ENCODE peak calls at places on chromosomes 5 and 9, in ten cellular contexts. Q, V, G, Z, A, N, E, J, X and D are unnamed samples.

GRCh38 chr5:56003633-56004032 is 8.9 kb upstream of the IL6ST start:
- DNase-seq in Q (no peak), N (no peak), E (no peak), A (no peak), X (no peak), G (no peak), V (no peak), J (no peak), Z (no peak), D (no peak)

GRCh38 chr9:137441289-137441934 is at the start of gene ENTPD8:
- DNase-seq in E (peak; percentile 60), X (no peak), Q (peak; percentile 95), G (peak; percentile 93), J (peak; percentile 99), Z (peak; percentile 87), V (peak; percentile 89), N (no peak), A (no peak), D (peak; percentile 26)

GRCh38 chr9:91222457-91222856 is 139.3 kb downstream of the AUH start:
- DNase-seq in E (no peak), G (no peak), X (no peak), Z (no peak), V (no peak), N (no peak), Q (no peak), J (no peak), A (no peak), D (no peak)

GRCh38 chr9:123360161-123361085 is 4.4 kb downstream of the CRB2 start:
- DNase-seq in N (no peak), E (peak; percentile 84), X (peak; percentile 35), A (no peak), Q (peak; percentile 100), Z (peak; percentile 98), V (peak; percentile 87), G (peak; percentile 88), J (peak; percentile 100), D (no peak)

GRCh38 chr5:158967566-158967965 is 132.2 kb downstream of the EBF1 start:
- DNase-seq in E (no peak), Z (no peak), V (no peak), J (no peak), Q (no peak), N (no peak), X (no peak), G (no peak), A (peak; percentile 10), D (no peak)

GRCh38 chr5:29758986-29759421 is 1434.5 kb upstream of the CDH6 start:
- DNase-seq in Z (peak; percentile 64), N (no peak), V (no peak), G (no peak), X (no peak), E (no peak), A (no peak), Q (peak; percentile 45), J (no peak), D (no peak)

GRCh38 chr9:438961-439768 is 224.5 kb downstream of the DOCK8 start:
- DNase-seq in A (no peak), Z (no peak), E (no peak), N (peak; percentile 10), V (no peak), G (peak; percentile 54), Q (no peak), X (no peak), J (no peak), D (no peak)

GRCh38 chr9:76456202-76456926 is 2.6 kb upstream of the GCNT1 start:
- DNase-seq in J (peak; percentile 77), G (peak; percentile 76), Q (peak; percentile 14), X (peak; percentile 17), E (peak; percentile 63), V (peak; percentile 75), Z (peak; percentile 40), A (peak; percentile 60), N (no peak), D (no peak)

GRCh38 chr9:98550206-98550820 is 158.4 kb downstream of the GABBR2 start:
- DNase-seq in Z (no peak), G (no peak), X (no peak), N (no peak), A (peak; percentile 91), E (no peak), V (no peak), J (no peak), Q (no peak), D (no peak)

GRCh38 chr9:1726993-1727759 is 288.0 kb upstream of the SMARCA2 start:
- DNase-seq in E (no peak), X (peak; percentile 5), J (peak; percentile 35), Q (no peak), N (no peak), Z (peak; percentile 42), G (no peak), V (no peak), A (no peak), D (no peak)

GRCh38 chr5:10442581-10442980 is 902 bp downstream of the ROPN1L start:
- DNase-seq in Q (no peak), G (no peak), E (no peak), Z (no peak), A (no peak), V (no peak), N (no peak), X (no peak), J (peak; percentile 18), D (no peak)

GRCh38 chr9:8660383-8660782 is 860.8 kb upstream of the DMAC1 start:
- DNase-seq in Z (no peak), A (peak; percentile 75), J (no peak), E (peak; percentile 59), V (peak; percentile 45), N (peak; percentile 66), Q (no peak), X (no peak), G (no peak), D (peak; percentile 38)

GRCh38 chr5:54135042-54135441 is 175.3 kb downstream of the ARL15 start:
- DNase-seq in G (no peak), J (no peak), E (no peak), Z (no peak), V (no peak), A (peak; percentile 33), X (no peak), Q (no peak), N (no peak), D (no peak)

GRCh38 chr5:54136666-54137440 is 173.5 kb downstream of the ARL15 start:
- DNase-seq in E (no peak), N (no peak), G (no peak), A (no peak), V (no peak), X (no peak), Z (no peak), J (no peak), Q (no peak), D (no peak)

DNA sequence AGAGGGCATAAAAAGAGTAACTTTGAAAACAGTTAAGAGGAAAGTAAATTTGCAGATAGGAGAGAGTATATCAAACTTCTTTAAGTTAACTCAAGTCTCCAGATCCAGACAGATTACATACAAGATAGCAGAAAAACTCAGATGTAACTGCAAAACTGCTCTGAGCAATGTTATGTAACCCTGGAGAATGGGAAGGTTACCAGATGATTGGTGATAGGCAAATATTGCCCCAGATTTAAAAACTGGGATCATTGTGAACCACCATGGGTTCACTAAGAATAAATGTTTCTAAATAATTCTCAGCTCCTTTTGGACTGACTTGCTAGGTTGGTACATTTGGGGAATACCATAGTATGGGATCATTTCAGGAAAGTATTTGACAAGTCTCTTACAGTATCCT is 176.5 kb downstream of the ARL15 start:
- DNase-seq in Z (no peak), E (no peak), X (no peak), V (no peak), G (no peak), A (no peak), Q (no peak), N (no peak), J (no peak), D (no peak)
- H3K36me3 ChIP-seq in Z (no peaks in the 10 kb centered on the region), E (no peaks in the 10 kb centered on the region), X (no peaks in the 10 kb centered on the region), V (no peaks in the 10 kb centered on the region), G (no peaks in the 10 kb centered on the region), A (no peaks in the 10 kb centered on the region), Q (no peaks in the 10 kb centered on the region), N (no peaks in the 10 kb centered on the region), J (no peaks in the 10 kb centered on the region), D (no peaks in the 10 kb centered on the region)

GRCh38 chr5:16461026-16461425 is 4.6 kb downstream of the ZNF622 start:
- DNase-seq in G (no peak), Z (no peak), J (no peak), V (no peak), N (no peak), Q (no peak), E (no peak), X (no peak), A (peak; percentile 76), D (no peak)
- H3K36me3 ChIP-seq in G (peaks cover 5% of the 10 kb centered on the region), Z (peaks cover 11% of the 10 kb centered on the region), J (peaks cover 18% of the 10 kb centered on the region), V (no peaks in the 10 kb centered on the region), N (no peaks in the 10 kb centered on the region), Q (peaks cover 81% of the 10 kb centered on the region), E (peaks cover 59% of the 10 kb centered on the region), X (peaks cover 20% of the 10 kb centered on the region), A (peaks cover 51% of the 10 kb centered on the region), D (peaks cover 79% of the 10 kb centered on the region)

DNA sequence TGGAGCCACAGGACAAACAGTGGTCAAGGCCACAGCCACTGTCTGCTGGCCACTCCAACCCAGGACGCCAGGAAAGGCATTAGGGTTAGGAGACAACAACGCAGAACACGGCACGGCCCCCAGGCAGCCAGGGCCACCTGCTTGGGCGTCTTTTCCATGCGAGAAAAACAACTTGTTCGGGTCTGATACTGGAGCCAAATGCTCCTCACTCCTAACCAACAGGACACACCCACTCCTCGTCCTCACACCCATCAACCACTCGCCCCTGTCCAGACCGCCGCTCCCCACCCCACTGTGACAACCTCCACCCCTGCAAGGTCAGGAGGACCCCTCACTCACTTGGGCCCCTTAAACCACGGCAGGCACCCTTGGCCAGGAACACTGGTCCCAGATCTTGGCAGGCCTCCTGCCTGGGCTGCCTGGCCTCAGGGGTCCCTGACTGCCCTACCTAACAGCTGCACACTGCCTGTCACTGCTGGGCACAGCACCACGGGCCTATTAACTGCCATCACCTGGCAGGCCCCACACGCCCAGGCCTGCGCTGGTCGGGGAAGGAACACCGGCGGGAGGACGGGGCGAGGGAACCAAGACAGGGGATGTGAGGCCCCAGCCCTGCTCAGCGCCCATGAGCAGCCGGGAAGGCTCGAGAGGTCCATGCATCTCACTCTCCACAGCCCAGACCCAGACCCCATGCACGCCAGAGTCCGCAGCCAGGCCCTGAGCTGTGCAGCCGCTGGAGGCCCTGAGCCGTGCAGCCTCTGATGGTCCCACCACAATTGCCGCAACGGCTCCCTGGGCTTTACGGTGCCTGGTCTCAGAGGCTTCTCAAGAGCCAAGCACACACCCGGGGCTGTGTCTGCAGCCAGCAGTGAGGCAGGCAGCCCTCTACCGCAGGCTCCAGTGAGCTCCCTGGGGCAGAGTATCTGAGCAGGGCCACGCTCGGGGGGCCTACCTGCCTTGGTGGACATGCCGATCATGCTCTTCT is 13.8 kb downstream of the CLPTM1L start:
- DNase-seq in G (peak; percentile 33), V (peak; percentile 8), Q (no peak), Z (no peak), J (no peak), E (no peak), A (no peak), X (no peak), N (no peak), D (no peak)
- H3K36me3 ChIP-seq in G (peaks cover 7% of the 10 kb centered on the region), V (no peaks in the 10 kb centered on the region), Q (peaks cover 58% of the 10 kb centered on the region), Z (no peaks in the 10 kb centered on the region), J (peaks cover 18% of the 10 kb centered on the region), E (peaks cover 5% of the 10 kb centered on the region), A (peaks cover 10% of the 10 kb centered on the region), X (peaks cover 43% of the 10 kb centered on the region), N (no peaks in the 10 kb centered on the region), D (peaks cover 9% of the 10 kb centered on the region)

DNA sequence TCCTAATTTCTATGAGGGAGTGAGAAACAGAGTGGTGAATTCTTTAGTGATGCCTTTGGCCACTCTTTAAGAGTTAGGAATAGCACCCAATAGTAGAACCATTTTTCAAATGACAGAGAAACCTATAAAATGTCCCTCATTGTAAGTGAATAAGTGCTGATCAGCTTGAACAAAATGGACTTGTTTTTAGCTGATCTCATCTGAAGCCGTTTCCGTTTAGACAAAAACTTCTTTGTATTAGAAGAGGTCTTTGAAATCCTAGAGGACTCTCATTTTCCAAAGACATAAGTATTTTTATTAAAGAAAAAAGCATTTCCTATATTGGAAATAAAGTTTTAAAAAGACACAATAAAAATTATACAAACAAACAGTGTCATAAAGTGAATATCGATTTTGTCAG is 273.9 kb downstream of the ARHGEF28 start:
- DNase-seq in A (no peak), G (no peak), N (no peak), V (no peak), X (no peak), J (no peak), Q (no peak), E (no peak), Z (no peak), D (no peak)
- H3K36me3 ChIP-seq in A (peaks cover 2% of the 10 kb centered on the region), G (no peaks in the 10 kb centered on the region), N (no peaks in the 10 kb centered on the region), V (no peaks in the 10 kb centered on the region), X (no peaks in the 10 kb centered on the region), J (no peaks in the 10 kb centered on the region), Q (no peaks in the 10 kb centered on the region), E (no peaks in the 10 kb centered on the region), Z (no peaks in the 10 kb centered on the region), D (no peaks in the 10 kb centered on the region)